ENCODE peak calls at places on chromosomes 11 and 22, in six cellular contexts. U is H4, A is mesenchymal stem cell, L is DMS153, K is left ventricle myocardium inferior, I is hypothalamus. T is an unnamed sample.

GRCh38 chr11:85946221-85946620 is 91.0 kb downstream of the CCDC83 start:
- DNase-seq in U (no peak), A (no peak), L (no peak), K (no peak), I (no peak), T (no peak)

GRCh38 chr11:118051611-118052461 is 25.0 kb upstream of the TMPRSS4 start:
- DNase-seq in U (no peak), A (no peak), L (no peak), K (no peak), I (no peak), T (no peak)

GRCh38 chr22:44994399-44995281 is 15.2 kb downstream of the PHF21B start:
- DNase-seq in U (peak), A (no peak), L (peak), K (no peak), I (no peak), T (no peak)

GRCh38 chr22:28014141-28015055 is 95.3 kb upstream of the PITPNB start:
- DNase-seq in U (no peak), A (no peak), L (peak), K (peak), I (no peak), T (no peak)

GRCh38 chr22:22884010-22884887 is 3.4 kb upstream of the IGLL5 start:
- DNase-seq in U (peak), A (peak), L (peak), K (peak), I (no peak), T (peak)

GRCh38 chr11:10395196-10395897 is 59.7 kb upstream of the AMPD3 start:
- DNase-seq in U (no peak), A (peak), L (no peak), K (no peak), I (no peak), T (no peak)

GRCh38 chr22:22039286-22040074 is 56.9 kb upstream of the TOP3B start:
- DNase-seq in U (no peak), A (no peak), L (no peak), K (no peak), I (no peak), T (no peak)

GRCh38 chr22:22248878-22249277 is 4.3 kb downstream of the VPREB1 start:
- DNase-seq in U (no peak), A (no peak), L (peak), K (no peak), I (no peak), T (no peak)

GRCh38 chr22:30432520-30432919 is 7.0 kb downstream of the MTFP1 start:
- DNase-seq in U (no peak), A (no peak), L (no peak), K (no peak), I (no peak), T (no peak)

GRCh38 chr11:103079833-103080232 is 12.1 kb downstream of the DCUN1D5 start:
- DNase-seq in U (no peak), A (peak), L (no peak), K (no peak), I (no peak), T (no peak)

GRCh38 chr11:60899021-60899936 is 7.1 kb downstream of the PRPF19 start:
- DNase-seq in U (peak), A (peak), L (peak), K (no peak), I (no peak), T (peak)

GRCh38 chr11:47183031-47183856 is 3.0 kb downstream of the PACSIN3 start:
- DNase-seq in U (no peak), A (no peak), L (no peak), K (peak), I (no peak), T (no peak)

GRCh38 chr11:66465371-66466224 is 1.1 kb upstream of the PELI3 start:
- DNase-seq in U (no peak), A (no peak), L (no peak), K (no peak), I (no peak), T (no peak)

GRCh38 chr11:61273151-61274078 is 21.7 kb downstream of the VWCE start:
- DNase-seq in U (no peak), A (no peak), L (no peak), K (no peak), I (peak), T (no peak)

GRCh38 chr11:69245491-69246345 is 48.2 kb upstream of the MYEOV start:
- DNase-seq in U (no peak), A (no peak), L (no peak), K (peak), I (no peak), T (no peak)

GRCh38 chr11:74282863-74283484 is 28.5 kb downstream of the P4HA3 start:
- DNase-seq in U (no peak), A (no peak), L (no peak), K (no peak), I (no peak), T (peak)